ENCODE peak calls at places on chromosome 19, in nine cellular contexts. H, Y, Z, L, T, K, G, M and F are unnamed samples.
A peak's percentile ranks its signal among the peaks of the same experiment; 100 is the strongest.

GRCh38 chr19:7614859-7615741 is 14.2 kb downstream of the XAB2 start:
- DNase-seq in H (no peak), Y (no peak), Z (no peak), L (no peak), T (no peak), K (no peak), G (no peak), M (no peak), F (no peak)

GRCh38 chr19:44845286-44845611 is 848 bp upstream of the NECTIN2 start:
- DNase-seq in H (no peak), Y (no peak), Z (no peak), L (no peak), T (no peak), K (no peak), G (no peak), M (no peak), F (no peak)

GRCh38 chr19:15138427-15138826 is 31.2 kb downstream of the SYDE1 start:
- DNase-seq in H (no peak), Y (no peak), Z (peak; percentile 16), L (no peak), T (no peak), K (no peak), G (no peak), M (no peak), F (no peak)

GRCh38 chr19:55391702-55392615 is 6.2 kb downstream of the RPL28 start:
- DNase-seq in H (no peak), Y (no peak), Z (no peak), L (no peak), T (no peak), K (no peak), G (no peak), M (no peak), F (peak; percentile 74)

GRCh38 chr19:17048885-17049453 is 22.4 kb upstream of the CPAMD8 start:
- DNase-seq in H (no peak), Y (no peak), Z (no peak), L (no peak), T (no peak), K (no peak), G (no peak), M (no peak), F (no peak)

GRCh38 chr19:41533691-41534090 is 42.3 kb upstream of the CEACAM21 start:
- DNase-seq in H (no peak), Y (no peak), Z (no peak), L (no peak), T (no peak), K (no peak), G (no peak), M (no peak), F (no peak)

GRCh38 chr19:42601811-42602443 is 7.2 kb upstream of the CEACAM8 start:
- DNase-seq in H (peak; percentile 22), Y (no peak), Z (peak; percentile 28), L (no peak), T (peak; percentile 74), K (peak; percentile 19), G (peak; percentile 46), M (peak; percentile 64), F (peak; percentile 60)

GRCh38 chr19:41799444-41800000 is 3.1 kb downstream of the CEACAM3 start:
- DNase-seq in H (no peak), Y (no peak), Z (no peak), L (no peak), T (no peak), K (no peak), G (no peak), M (no peak), F (no peak)

GRCh38 chr19:40831502-40832430 is 18.5 kb downstream of the CYP2A6 start:
- DNase-seq in H (no peak), Y (no peak), Z (peak; percentile 98), L (peak; percentile 96), T (no peak), K (peak; percentile 96), G (peak; percentile 91), M (no peak), F (peak; percentile 99)

DNA sequence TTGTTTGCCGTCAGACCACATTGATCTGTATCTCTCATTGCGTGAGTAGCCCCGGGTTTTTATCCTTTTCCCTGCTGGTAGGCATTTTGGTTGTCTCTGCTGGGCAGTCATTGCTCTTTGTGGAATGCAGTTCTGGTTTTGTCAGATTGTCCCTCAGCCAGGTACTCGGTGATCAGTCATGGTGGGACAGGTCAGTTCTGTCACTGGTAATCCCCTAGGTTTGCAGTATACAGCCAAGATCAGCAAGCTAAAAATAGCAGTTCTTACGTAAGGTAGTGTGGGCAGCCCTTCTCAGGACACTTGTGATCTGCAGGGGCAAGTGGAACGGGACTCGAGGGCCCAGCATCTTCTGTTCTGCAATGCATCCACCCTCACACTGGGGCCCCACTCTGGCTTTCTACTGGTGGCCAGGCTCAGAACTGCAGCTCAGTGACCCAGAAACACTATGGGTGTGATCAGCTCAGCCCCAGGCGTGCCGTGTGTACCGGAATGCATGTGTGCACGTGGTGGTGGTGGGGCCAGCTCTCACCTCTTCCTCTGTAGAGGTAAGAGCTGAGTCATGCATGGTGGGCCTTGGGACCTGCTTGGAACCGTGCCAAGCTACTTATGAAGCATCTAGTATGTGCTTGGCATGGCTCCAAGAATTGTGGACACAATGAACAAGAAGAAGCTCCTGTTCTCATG is 6.3 kb downstream of the PLEKHF1 start:
- DNase-seq in H (no peak), Y (no peak), Z (no peak), L (no peak), T (no peak), K (peak; percentile 61), G (peak; percentile 72), M (no peak), F (peak; percentile 91)
- TF ChIP-seq CTCF in H (peak; percentile 50), Y (no peak), Z (peak; percentile 33), L (no peak), T (peak; percentile 36), K (peak; percentile 40), G (peak; percentile 9), M (no peak), F (peak; percentile 19)

GRCh38 chr19:13037161-13037560 is 41.9 kb downstream of the NFIX start:
- DNase-seq in H (no peak), Y (no peak), Z (peak; percentile 83), L (no peak), T (no peak), K (peak; percentile 84), G (peak; percentile 86), M (no peak), F (peak; percentile 59)

GRCh38 chr19:13037718-13038117 is 42.4 kb downstream of the NFIX start:
- DNase-seq in H (no peak), Y (no peak), Z (no peak), L (no peak), T (no peak), K (no peak), G (no peak), M (no peak), F (no peak)

GRCh38 chr19:13035820-13036365 is 40.6 kb downstream of the NFIX start:
- DNase-seq in H (no peak), Y (no peak), Z (no peak), L (no peak), T (no peak), K (no peak), G (no peak), M (no peak), F (no peak)

GRCh38 chr19:13034636-13035035 is 39.4 kb downstream of the NFIX start:
- DNase-seq in H (no peak), Y (no peak), Z (no peak), L (no peak), T (no peak), K (no peak), G (no peak), M (no peak), F (no peak)

GRCh38 chr19:13036366-13036976 is 41.2 kb downstream of the NFIX start:
- DNase-seq in H (no peak), Y (no peak), Z (peak; percentile 47), L (no peak), T (no peak), K (peak; percentile 76), G (peak; percentile 69), M (no peak), F (peak; percentile 64)
- TF ChIP-seq CTCF in H (no peak), Y (no peak), Z (peak; percentile 34), L (no peak), T (no peak), K (no peak), G (no peak), M (no peak), F (no peak)

GRCh38 chr19:3604987-3605343 is 1.7 kb downstream of the TBXA2R start:
- DNase-seq in H (no peak), Y (no peak), Z (no peak), L (no peak), T (no peak), K (no peak), G (no peak), M (no peak), F (no peak)

GRCh38 chr19:3605361-3605760 is 1.3 kb downstream of the TBXA2R start:
- DNase-seq in H (no peak), Y (no peak), Z (no peak), L (no peak), T (no peak), K (no peak), G (no peak), M (no peak), F (no peak)

GRCh38 chr19:3605770-3606169 is 905 bp downstream of the TBXA2R start:
- DNase-seq in H (no peak), Y (no peak), Z (no peak), L (no peak), T (no peak), K (no peak), G (no peak), M (no peak), F (no peak)

GRCh38 chr19:3603121-3603841 is 3.4 kb downstream of the TBXA2R start:
- DNase-seq in H (no peak), Y (no peak), Z (no peak), L (no peak), T (no peak), K (no peak), G (no peak), M (no peak), F (no peak)

GRCh38 chr19:3604227-3604986 is 2.3 kb downstream of the TBXA2R start:
- DNase-seq in H (no peak), Y (no peak), Z (no peak), L (no peak), T (no peak), K (no peak), G (no peak), M (no peak), F (no peak)
- TF ChIP-seq CTCF in H (no peak), Y (no peak), Z (no peak), L (no peak), T (no peak), K (no peak), G (no peak), M (no peak), F (no peak)

GRCh38 chr19:13102416-13102665 is 317 bp downstream of the LYL1 start:
- DNase-seq in H (no peak), Y (no peak), Z (no peak), L (no peak), T (no peak), K (no peak), G (no peak), M (no peak), F (no peak)

GRCh38 chr19:13101590-13102415 is 855 bp downstream of the LYL1 start:
- DNase-seq in H (no peak), Y (no peak), Z (no peak), L (no peak), T (no peak), K (no peak), G (no peak), M (no peak), F (no peak)

GRCh38 chr19:13100031-13100588 is 2.5 kb downstream of the LYL1 start:
- DNase-seq in H (no peak), Y (no peak), Z (peak; percentile 56), L (no peak), T (no peak), K (no peak), G (no peak), M (no peak), F (no peak)

GRCh38 chr19:13099073-13099999 is 3.3 kb downstream of the LYL1 start:
- DNase-seq in H (no peak), Y (no peak), Z (peak; percentile 50), L (no peak), T (peak; percentile 61), K (peak; percentile 62), G (peak; percentile 37), M (peak; percentile 69), F (no peak)

GRCh38 chr19:13100871-13101589 is 1.6 kb downstream of the LYL1 start:
- DNase-seq in H (no peak), Y (no peak), Z (no peak), L (no peak), T (no peak), K (no peak), G (no peak), M (peak; percentile 60), F (peak; percentile 34)
- TF ChIP-seq CTCF in H (peak; percentile 19), Y (no peak), Z (peak; percentile 69), L (peak; percentile 23), T (peak; percentile 22), K (peak; percentile 28), G (peak; percentile 21), M (no peak), F (peak; percentile 7)